ENCODE peak calls at places on chromosomes 1 and 21, in nine cellular contexts. E, Z, U, I, D, O, V, W and J are unnamed samples.

GRCh38 chr1:240508950-240509349 is 103.0 kb downstream of the GREM2 start:
- DNase-seq in E (no peak), Z (no peak), U (no peak), I (no peak), D (no peak), O (no peak), V (no peak), W (no peak), J (no peak)

GRCh38 chr1:173193639-173194038 is 13.5 kb downstream of the TNFSF4 start:
- DNase-seq in E (no peak), Z (no peak), U (no peak), I (peak; percentile 24), D (no peak), O (no peak), V (no peak), W (no peak), J (no peak)

GRCh38 chr1:60924964-60925798 is 157.2 kb upstream of the NFIA start:
- DNase-seq in E (no peak), Z (no peak), U (no peak), I (no peak), D (no peak), O (peak; percentile 29), V (no peak), W (no peak), J (peak; percentile 21)

GRCh38 chr1:113887776-113888175 is 395 bp upstream of the BCL2L15 start:
- DNase-seq in E (no peak), Z (no peak), U (no peak), I (no peak), D (no peak), O (no peak), V (peak; percentile 63), W (no peak), J (no peak)

GRCh38 chr1:39288735-39289465 is 84.4 kb downstream of the MACF1 start:
- DNase-seq in E (no peak), Z (no peak), U (no peak), I (no peak), D (no peak), O (no peak), V (no peak), W (no peak), J (no peak)

GRCh38 chr1:232459826-232460225 is 170.1 kb downstream of the SIPA1L2 start:
- DNase-seq in E (no peak), Z (no peak), U (no peak), I (no peak), D (no peak), O (no peak), V (no peak), W (no peak), J (no peak)

GRCh38 chr1:40267767-40268187 is 9.7 kb downstream of the ZMPSTE24 start:
- DNase-seq in E (no peak), Z (no peak), U (no peak), I (no peak), D (no peak), O (peak; percentile 43), V (no peak), W (no peak), J (peak; percentile 16)

GRCh38 chr1:163412216-163412615 is 90.5 kb downstream of the NUF2 start:
- DNase-seq in E (no peak), Z (no peak), U (no peak), I (no peak), D (no peak), O (no peak), V (no peak), W (no peak), J (no peak)

GRCh38 chr1:28526886-28527285 is 21.0 kb downstream of the RCC1 start:
- DNase-seq in E (no peak), Z (no peak), U (no peak), I (no peak), D (no peak), O (no peak), V (peak; percentile 87), W (no peak), J (no peak)

GRCh38 chr1:27658951-27659496 is 13.0 kb downstream of the IFI6 start:
- DNase-seq in E (no peak), Z (no peak), U (no peak), I (peak; percentile 99), D (no peak), O (no peak), V (no peak), W (no peak), J (peak; percentile 51)

GRCh38 chr21:23016617-23017016 is 2018.4 kb downstream of the NCAM2 start:
- DNase-seq in E (no peak), Z (no peak), U (no peak), I (peak; percentile 30), D (no peak), O (no peak), V (no peak), W (no peak), J (no peak)

GRCh38 chr1:1596493-1597274 is 3.3 kb downstream of the FNDC10 start:
- DNase-seq in E (no peak), Z (no peak), U (no peak), I (peak; percentile 49), D (no peak), O (peak; percentile 34), V (no peak), W (no peak), J (no peak)

GRCh38 chr1:151536499-151536898 is 3.6 kb upstream of the TUFT1 start:
- DNase-seq in E (peak; percentile 72), Z (no peak), U (no peak), I (no peak), D (no peak), O (no peak), V (no peak), W (no peak), J (no peak)

GRCh38 chr1:151537112-151537511 is 3.0 kb upstream of the TUFT1 start:
- DNase-seq in E (peak; percentile 63), Z (peak; percentile 33), U (no peak), I (no peak), D (peak; percentile 71), O (peak; percentile 52), V (no peak), W (no peak), J (no peak)

GRCh38 chr1:151540982-151541377 is 871 bp downstream of the TUFT1 start:
- DNase-seq in E (peak; percentile 85), Z (no peak), U (peak; percentile 18), I (no peak), D (peak; percentile 37), O (peak; percentile 36), V (no peak), W (peak; percentile 36), J (peak; percentile 58)

GRCh38 chr1:151540021-151540981 is at the start of gene TUFT1:
- DNase-seq in E (peak; percentile 98), Z (peak; percentile 94), U (peak; percentile 92), I (peak; percentile 86), D (peak; percentile 82), O (peak; percentile 95), V (peak; percentile 85), W (peak; percentile 95), J (peak; percentile 97)

GRCh38 chr1:151539321-151540020 is 638 bp upstream of the TUFT1 start:
- DNase-seq in E (peak; percentile 93), Z (peak; percentile 81), U (peak; percentile 88), I (peak; percentile 68), D (peak; percentile 57), O (peak; percentile 88), V (peak; percentile 95), W (peak; percentile 97), J (peak; percentile 94)
- TF ChIP-seq POLR2A in E (no peak), Z (no peak), U (no peak), I (no peak), D (no peak), O (no peak), V (no peak), W (no peak), J (no peak)

GRCh38 chr1:161399257-161399998 is 31.8 kb upstream of the CFAP126 start:
- DNase-seq in E (peak; percentile 98), Z (peak; percentile 91), U (peak; percentile 88), I (peak; percentile 93), D (peak; percentile 93), O (peak; percentile 93), V (peak; percentile 88), W (peak; percentile 90), J (peak; percentile 97)
- TF ChIP-seq POLR2A in E (no peak), Z (peak; percentile 61), U (peak; percentile 69), I (peak; percentile 56), D (peak; percentile 73), O (peak; percentile 41), V (peak; percentile 92), W (no peak), J (peak; percentile 92)

GRCh38 chr1:94247146-94248094 is 10.0 kb upstream of the ARHGAP29 start:
- DNase-seq in E (peak; percentile 92), Z (peak; percentile 52), U (peak; percentile 69), I (peak; percentile 56), D (peak; percentile 43), O (peak; percentile 72), V (peak; percentile 67), W (peak; percentile 89), J (peak; percentile 71)
- TF ChIP-seq POLR2A in E (no peak), Z (peak; percentile 75), U (peak; percentile 41), I (no peak), D (no peak), O (peak; percentile 53), V (peak; percentile 80), W (peak; percentile 88), J (no peak)

GRCh38 chr1:57024855-57025254 is 59.0 kb upstream of the C8B start:
- DNase-seq in E (no peak), Z (no peak), U (no peak), I (no peak), D (no peak), O (no peak), V (no peak), W (peak; percentile 29), J (no peak)
- TF ChIP-seq POLR2A in E (no peak), Z (no peak), U (no peak), I (no peak), D (no peak), O (no peak), V (no peak), W (no peak), J (no peak)

GRCh38 chr1:19423130-19423529 is 62.2 kb downstream of the CAPZB start:
- DNase-seq in E (no peak), Z (no peak), U (no peak), I (no peak), D (no peak), O (no peak), V (no peak), W (no peak), J (no peak)

GRCh38 chr1:19426294-19427086 is 58.8 kb downstream of the CAPZB start:
- DNase-seq in E (peak; percentile 89), Z (no peak), U (peak; percentile 45), I (no peak), D (no peak), O (no peak), V (no peak), W (no peak), J (no peak)

GRCh38 chr1:19427087-19427781 is 58.1 kb downstream of the CAPZB start:
- DNase-seq in E (no peak), Z (no peak), U (peak; percentile 55), I (no peak), D (no peak), O (no peak), V (no peak), W (no peak), J (no peak)

GRCh38 chr1:19424651-19425570 is 60.4 kb downstream of the CAPZB start:
- DNase-seq in E (no peak), Z (no peak), U (no peak), I (no peak), D (no peak), O (no peak), V (no peak), W (peak; percentile 59), J (no peak)

GRCh38 chr1:19425643-19426245 is 59.6 kb downstream of the CAPZB start:
- DNase-seq in E (no peak), Z (no peak), U (no peak), I (no peak), D (no peak), O (no peak), V (no peak), W (no peak), J (no peak)
- TF ChIP-seq POLR2A in E (no peak), Z (no peak), U (no peak), I (no peak), D (no peak), O (no peak), V (no peak), W (no peak), J (no peak)